ENCODE peak calls at places on chromosomes 2 and 18, in ten cellular contexts. D is psoas muscle; M is cardiac fibroblast; N is Peyer's patch; U is heart left ventricle; F is CD8-positive, alpha-beta T cell; P is Caco-2; V is mucosa of descending colon; L is choroid plexus epithelial cell; T is adrenal gland. A is an unnamed sample.

GRCh38 chr2:37379881-37380296 is 35.5 kb downstream of the QPCT start:
- DNase-seq in D (no peak), M (no peak), N (no peak), U (no peak), F (no peak), P (no peak), V (no peak), L (no peak), T (peak), A (no peak)

GRCh38 chr2:235765181-235765820 is 271.5 kb downstream of the AGAP1 start:
- DNase-seq in D (no peak), M (peak), N (no peak), U (no peak), F (no peak), P (no peak), V (no peak), L (peak), T (no peak), A (peak)

GRCh38 chr2:34161546-34161945 is 562.4 kb upstream of the FAM98A start:
- DNase-seq in D (no peak), M (no peak), N (no peak), U (no peak), F (no peak), P (no peak), V (no peak), L (no peak), T (no peak), A (no peak)

GRCh38 chr2:25557179-25558036 is 116.0 kb downstream of the DTNB start:
- DNase-seq in D (no peak), M (peak), N (no peak), U (no peak), F (no peak), P (no peak), V (no peak), L (no peak), T (no peak), A (no peak)

GRCh38 chr2:75311993-75312392 is 112.7 kb upstream of the TACR1 start:
- DNase-seq in D (no peak), M (no peak), N (no peak), U (no peak), F (no peak), P (peak), V (no peak), L (no peak), T (no peak), A (no peak)

GRCh38 chr2:88077076-88077475 is 9.5 kb downstream of the SMYD1 start:
- DNase-seq in D (no peak), M (no peak), N (no peak), U (peak), F (no peak), P (no peak), V (no peak), L (no peak), T (no peak), A (no peak)

GRCh38 chr18:11570073-11570588 is 39.3 kb upstream of the SLC35G4 start:
- DNase-seq in D (no peak), M (no peak), N (no peak), U (no peak), F (no peak), P (no peak), V (no peak), L (no peak), T (no peak), A (no peak)

GRCh38 chr18:51029378-51029693 is 677 bp upstream of the SMAD4 start:
- DNase-seq in D (no peak), M (no peak), N (no peak), U (no peak), F (no peak), P (no peak), V (no peak), L (no peak), T (no peak), A (no peak)

GRCh38 chr2:1991706-1992245 is 247.5 kb upstream of the PXDN start:
- DNase-seq in D (no peak), M (no peak), N (no peak), U (no peak), F (no peak), P (no peak), V (no peak), L (no peak), T (no peak), A (no peak)

GRCh38 chr18:29034113-29034856 is 857.4 kb upstream of the CDH2 start:
- DNase-seq in D (no peak), M (peak), N (no peak), U (no peak), F (no peak), P (no peak), V (no peak), L (peak), T (no peak), A (no peak)

GRCh38 chr2:98757904-98758421 is 27.0 kb upstream of the MGAT4A start:
- DNase-seq in D (peak), M (peak), N (peak), U (peak), F (peak), P (no peak), V (peak), L (peak), T (peak), A (peak)

GRCh38 chr18:14922031-14922430 is 174.1 kb downstream of the ANKRD30B start:
- DNase-seq in D (no peak), M (no peak), N (no peak), U (no peak), F (no peak), P (no peak), V (no peak), L (no peak), T (no peak), A (no peak)

GRCh38 chr2:223865124-223865523 is 27.7 kb upstream of the AP1S3 start:
- DNase-seq in D (no peak), M (no peak), N (no peak), U (no peak), F (no peak), P (no peak), V (no peak), L (no peak), T (no peak), A (no peak)

GRCh38 chr18:48539406-48540328 is 836 bp downstream of the CTIF start:
- DNase-seq in D (peak), M (peak), N (peak), U (peak), F (no peak), P (no peak), V (peak), L (peak), T (peak), A (no peak)

GRCh38 chr2:7333970-7334493 is 416.8 kb downstream of the RNF144A start:
- DNase-seq in D (no peak), M (no peak), N (no peak), U (no peak), F (no peak), P (no peak), V (no peak), L (no peak), T (no peak), A (no peak)

GRCh38 chr2:100948965-100949364 is 53.1 kb upstream of the RPL31 start:
- DNase-seq in D (no peak), M (no peak), N (no peak), U (no peak), F (no peak), P (no peak), V (no peak), L (no peak), T (no peak), A (no peak)

GRCh38 chr2:213202006-213202405 is 50.6 kb upstream of the IKZF2 start:
- DNase-seq in D (no peak), M (no peak), N (no peak), U (no peak), F (no peak), P (no peak), V (no peak), L (no peak), T (no peak), A (no peak)

GRCh38 chr18:77068321-77068841 is 64.2 kb downstream of the MBP start:
- DNase-seq in D (no peak), M (peak), N (no peak), U (no peak), F (no peak), P (no peak), V (no peak), L (peak), T (no peak), A (no peak)

GRCh38 chr2:96954490-96954846 is 31.9 kb downstream of the FAM178B start:
- DNase-seq in D (no peak), M (peak), N (no peak), U (no peak), F (no peak), P (no peak), V (no peak), L (peak), T (no peak), A (no peak)

GRCh38 chr2:109063326-109063670 is 65.7 kb upstream of the SH3RF3 start:
- DNase-seq in D (no peak), M (no peak), N (peak), U (no peak), F (no peak), P (no peak), V (no peak), L (peak), T (no peak), A (no peak)

GRCh38 chr2:236988690-236989639 is 96.7 kb upstream of the COPS8 start:
- DNase-seq in D (peak), M (peak), N (no peak), U (peak), F (no peak), P (peak), V (peak), L (peak), T (peak), A (no peak)

GRCh38 chr2:235594041-235594440 is 100.2 kb downstream of the AGAP1 start:
- DNase-seq in D (no peak), M (peak), N (no peak), U (no peak), F (no peak), P (no peak), V (no peak), L (peak), T (no peak), A (peak)

GRCh38 chr2:95728878-95729511 is 137.2 kb downstream of the TRIM43 start:
- DNase-seq in D (peak), M (peak), N (no peak), U (peak), F (no peak), P (peak), V (no peak), L (peak), T (peak), A (peak)

GRCh38 chr2:177244244-177244771 is 20.2 kb downstream of the NFE2L2 start:
- DNase-seq in D (no peak), M (no peak), N (no peak), U (no peak), F (no peak), P (no peak), V (no peak), L (no peak), T (no peak), A (no peak)

GRCh38 chr2:38462121-38462634 is 85.1 kb upstream of the ATL2 start:
- DNase-seq in D (no peak), M (peak), N (peak), U (no peak), F (no peak), P (no peak), V (peak), L (peak), T (peak), A (peak)

GRCh38 chr2:144477943-144478283 is 42.0 kb downstream of the ZEB2 start:
- DNase-seq in D (no peak), M (no peak), N (no peak), U (no peak), F (no peak), P (no peak), V (no peak), L (no peak), T (no peak), A (no peak)

GRCh38 chr2:217816396-217816869 is 186.4 kb downstream of the TNS1 start:
- DNase-seq in D (peak), M (peak), N (no peak), U (peak), F (no peak), P (no peak), V (no peak), L (peak), T (peak), A (no peak)

DNA sequence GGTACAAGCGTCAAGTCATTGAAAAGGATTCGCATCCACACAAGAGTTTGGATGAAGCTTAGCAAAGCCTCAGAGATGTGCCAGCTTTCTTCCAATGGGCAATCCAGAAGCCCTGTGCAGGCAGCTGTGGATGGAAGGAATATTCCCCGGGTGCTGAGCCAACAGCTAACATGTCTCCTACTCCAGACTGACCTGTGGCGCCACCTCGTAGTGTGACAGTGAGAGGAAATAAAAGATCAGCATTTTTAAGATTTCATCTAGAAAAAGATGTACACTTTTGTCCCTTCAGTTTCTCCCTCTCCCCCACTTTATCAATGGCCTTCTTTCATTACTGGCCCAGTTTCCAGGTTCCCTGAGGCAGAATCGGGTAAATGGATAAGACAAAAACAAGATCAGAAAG is 48.9 kb upstream of the SPATS2L start:
- DNase-seq in D (no peak), M (no peak), N (no peak), U (no peak), F (no peak), P (no peak), V (no peak), L (no peak), T (no peak), A (no peak)
- H3K4me3 ChIP-seq in D (no peak), M (no peak), N (no peak), U (no peak), F (no peak), P (no peak), V (no peak), L (no peak), T (no peak), A (no peak)

GRCh38 chr18:39732918-39733317 is 2167.3 kb upstream of the CELF4 start:
- DNase-seq in D (no peak), M (no peak), N (no peak), U (no peak), F (no peak), P (no peak), V (no peak), L (no peak), T (no peak), A (no peak)
- TF ChIP-seq CTCF in D (no peak), M (no peak), N (no peak), U (no peak), F (no peak), P (no peak), V (no peak), L (peak), T (no peak), A (peak)

GRCh38 chr2:30235008-30235655 is 3.8 kb downstream of the LBH start:
- DNase-seq in D (no peak), M (peak), N (no peak), U (no peak), F (no peak), P (no peak), V (no peak), L (no peak), T (peak), A (no peak)
- H3K4me3 ChIP-seq in D (peak), M (no peak), N (peak), U (peak), F (peak), P (no peak), V (no peak), L (no peak), T (no peak), A (no peak)

DNA sequence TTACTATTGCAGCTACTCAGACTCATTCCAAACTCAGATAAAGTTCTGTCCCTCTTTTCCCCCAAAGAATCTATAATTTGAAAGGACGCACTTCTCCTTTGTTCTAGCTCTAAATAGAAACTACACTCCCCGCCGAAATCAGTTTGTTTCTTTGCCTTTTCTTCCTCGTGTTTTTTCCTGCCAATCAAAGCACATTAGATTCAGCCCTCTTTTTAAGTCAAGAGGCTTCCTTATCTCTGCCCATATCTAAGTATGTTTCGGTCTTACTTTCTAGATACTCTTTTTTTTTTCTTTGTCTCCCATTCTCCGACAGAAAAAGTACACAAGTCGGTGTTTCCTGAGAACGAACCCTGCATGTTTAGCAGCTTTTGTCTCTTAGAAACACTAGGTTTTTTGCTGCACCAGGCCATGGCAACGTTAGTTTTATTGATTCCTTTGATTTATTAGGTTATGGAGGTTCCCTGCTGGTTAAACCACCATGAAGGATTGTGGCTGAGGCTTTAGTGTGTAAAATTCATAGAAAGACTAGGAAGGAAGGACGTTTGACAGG is 9.5 kb upstream of the CD226 start:
- DNase-seq in D (no peak), M (no peak), N (no peak), U (no peak), F (no peak), P (no peak), V (no peak), L (no peak), T (no peak), A (no peak)
- TF ChIP-seq CTCF in D (no peak), M (no peak), N (no peak), U (no peak), F (no peak), P (no peak), V (no peak), L (no peak), T (no peak), A (no peak)

DNA sequence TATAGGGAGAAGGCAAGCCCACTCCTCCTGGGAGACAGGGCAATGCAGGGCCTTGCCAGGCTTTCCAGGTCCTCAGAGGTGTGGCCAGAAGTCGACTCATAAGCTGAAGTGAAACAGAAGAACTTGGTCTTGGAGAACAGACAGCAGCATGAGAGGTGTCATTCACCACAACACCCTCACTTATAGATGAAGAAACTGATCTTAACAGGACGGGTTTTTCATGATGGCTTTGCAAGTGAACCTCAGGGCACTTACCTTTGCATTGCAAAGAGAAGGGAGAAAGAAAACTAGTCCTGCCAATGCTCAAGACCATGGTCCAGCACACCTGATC is 198.8 kb downstream of the CYRIA start:
- DNase-seq in D (no peak), M (no peak), N (no peak), U (no peak), F (no peak), P (no peak), V (no peak), L (no peak), T (no peak), A (no peak)
- H3K4me3 ChIP-seq in D (no peak), M (no peak), N (no peak), U (no peak), F (no peak), P (no peak), V (no peak), L (no peak), T (no peak), A (no peak)

DNA sequence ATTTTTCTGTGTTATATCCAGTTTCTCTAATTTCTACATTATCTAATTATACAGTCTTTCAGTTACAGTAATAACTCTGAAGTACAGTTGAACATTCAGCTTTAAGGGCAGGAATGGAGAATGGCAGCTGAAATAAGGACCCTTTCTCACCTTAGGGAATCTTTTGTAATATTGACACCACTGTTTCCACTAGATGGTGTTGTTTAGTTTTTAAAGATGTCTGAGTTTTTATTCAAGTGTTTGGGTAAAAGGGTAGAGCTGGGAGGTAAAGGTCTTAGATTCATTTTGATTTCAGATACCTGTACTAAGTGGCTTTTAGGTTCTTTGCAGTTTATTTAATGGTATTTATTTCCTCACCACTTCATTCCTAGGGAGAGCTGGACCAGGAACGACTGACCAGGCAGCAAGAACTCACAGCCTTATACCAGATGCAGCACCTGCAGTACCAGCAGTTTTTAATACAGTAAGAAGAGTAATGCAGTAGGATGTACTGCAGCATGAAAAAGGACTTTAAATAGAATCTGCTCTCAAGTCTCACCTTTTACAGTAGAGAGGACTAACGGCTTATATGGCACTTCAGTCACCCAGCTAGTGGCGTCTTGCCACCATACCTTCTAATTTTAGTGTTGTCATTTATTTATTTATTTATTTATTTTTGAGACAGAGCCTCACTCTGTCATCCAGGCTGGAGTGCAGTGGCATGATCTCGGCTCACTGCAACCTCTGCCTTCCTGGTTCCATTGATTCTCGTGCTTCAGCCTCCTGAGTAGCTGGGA is 33.2 kb upstream of the KCNJ13 start:
- DNase-seq in D (peak), M (no peak), N (no peak), U (peak), F (no peak), P (no peak), V (no peak), L (peak), T (no peak), A (no peak)
- TF ChIP-seq CTCF in D (peak), M (no peak), N (no peak), U (no peak), F (no peak), P (no peak), V (no peak), L (no peak), T (no peak), A (no peak)

DNA sequence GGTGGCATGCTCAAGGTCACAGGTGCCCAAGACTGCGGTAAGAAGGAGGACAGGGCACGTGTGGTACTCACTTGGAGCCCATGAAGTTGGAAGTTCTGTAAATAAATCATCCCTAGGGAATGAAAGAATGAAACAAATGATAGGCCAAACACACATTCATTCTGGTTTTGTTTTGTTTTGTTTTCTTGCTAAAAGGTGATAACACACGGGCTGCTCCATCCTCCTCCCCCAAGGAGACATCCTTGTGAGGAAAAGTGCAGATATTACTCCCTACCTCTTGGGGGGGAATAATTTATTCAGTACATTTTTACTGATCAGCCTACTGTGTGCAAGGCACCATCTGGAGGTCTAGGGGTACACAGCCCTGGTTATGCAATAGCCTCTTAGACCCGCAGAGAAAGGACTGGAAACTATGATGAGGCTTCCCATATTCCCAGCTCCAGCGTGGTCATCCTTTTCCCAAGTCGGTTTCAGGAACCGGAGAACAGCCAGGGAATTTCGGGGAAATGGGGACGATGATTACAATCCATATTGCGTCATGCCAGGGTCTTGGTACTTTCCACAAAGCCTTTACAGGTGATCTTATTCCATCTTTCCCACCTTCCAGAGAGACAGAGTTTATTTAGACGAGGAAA is 6.3 kb downstream of the RAX start:
- DNase-seq in D (no peak), M (no peak), N (no peak), U (no peak), F (no peak), P (no peak), V (no peak), L (no peak), T (no peak), A (no peak)
- H3K4me3 ChIP-seq in D (no peak), M (no peak), N (no peak), U (no peak), F (no peak), P (no peak), V (no peak), L (no peak), T (no peak), A (no peak)

A was measured in astrocyte of the cerebellum.